ENCODE peak calls at places on chromosomes 3 and 15, in nine cellular contexts. I is RCC 7860; X is effector CD4-positive, alpha-beta T cell; U is iris pigment epithelial cell; C is hippocampal formation; V is fibroblast of mammary gland; N is stimulated activated CD8-positive, alpha-beta memory T cell treated with anti-CD3 and anti-CD28 coated beads, Interleukin-15, amount 100 ng/mL, for 48 hours; W is cardiac muscle cell; P is progenitor cell of endocrine pancreas. T is an unnamed sample.

GRCh38 chr3:28835751-28836150 is 445.1 kb upstream of the RBMS3 start:
- DNase-seq in C (no peak), N (no peak), W (peak; percentile 7), U (no peak), P (no peak), V (no peak), I (no peak), X (no peak), T (no peak)

GRCh38 chr15:39083213-39083612 is 497.7 kb upstream of the THBS1 start:
- DNase-seq in V (peak; percentile 60), N (no peak), C (no peak), P (no peak), U (peak; percentile 92), X (no peak), W (peak; percentile 90), I (no peak), T (no peak)

GRCh38 chr3:23387286-23387918 is 184.3 kb downstream of the UBE2E2 start:
- DNase-seq in N (no peak), X (no peak), P (no peak), U (no peak), W (no peak), V (no peak), C (no peak), I (no peak), T (no peak)

GRCh38 chr3:98039322-98040024 is 4.4 kb upstream of the GABRR3 start:
- DNase-seq in W (peak; percentile 89), I (peak; percentile 78), U (peak; percentile 85), C (peak; percentile 68), V (peak; percentile 89), P (peak; percentile 43), X (peak; percentile 60), N (peak; percentile 44), T (peak; percentile 69)

GRCh38 chr3:186882125-186882524 is 39.6 kb downstream of the ADIPOQ start:
- DNase-seq in N (no peak), C (no peak), P (no peak), U (no peak), V (no peak), I (no peak), X (no peak), W (peak; percentile 26), T (no peak)

GRCh38 chr3:151796105-151796705 is 17.7 kb upstream of the AADAC start:
- DNase-seq in X (no peak), W (peak; percentile 58), V (peak; percentile 40), I (no peak), U (peak; percentile 45), N (no peak), P (no peak), C (no peak), T (no peak)

GRCh38 chr15:25849431-25849921 is 13.7 kb downstream of the ATP10A start:
- DNase-seq in V (peak; percentile 92), X (no peak), U (peak; percentile 17), N (no peak), C (no peak), P (no peak), W (peak; percentile 84), I (peak; percentile 60), T (no peak)

GRCh38 chr3:72439321-72440183 is 408.7 kb downstream of the SHQ1 start:
- DNase-seq in U (no peak), W (no peak), C (no peak), N (no peak), P (no peak), V (no peak), X (no peak), I (no peak), T (no peak)

GRCh38 chr3:184241447-184242296 is 7.1 kb downstream of the ALG3 start:
- DNase-seq in I (no peak), P (no peak), N (no peak), U (no peak), W (peak; percentile 63), X (no peak), V (peak; percentile 33), C (no peak), T (no peak)

GRCh38 chr15:79308874-79309273 is 2.0 kb upstream of the TMED3 start:
- DNase-seq in W (no peak), P (no peak), X (no peak), V (no peak), U (no peak), C (no peak), I (no peak), N (no peak), T (no peak)

GRCh38 chr3:98521897-98522537 is 685 bp downstream of the CLDND1 start:
- DNase-seq in V (peak; percentile 73), I (peak; percentile 59), P (no peak), X (peak; percentile 48), N (no peak), C (no peak), W (peak; percentile 57), U (peak; percentile 74), T (peak; percentile 22)

GRCh38 chr3:120093923-120094775 is at the start of gene GSK3B:
- DNase-seq in U (no peak), C (peak; percentile 76), P (peak; percentile 61), X (peak; percentile 73), V (no peak), I (peak; percentile 54), N (peak; percentile 94), W (no peak), T (peak; percentile 98)

GRCh38 chr15:42155546-42156265 is 730 bp downstream of the PLA2G4F start:
- DNase-seq in V (no peak), W (no peak), P (no peak), I (no peak), N (no peak), X (no peak), U (no peak), C (no peak), T (no peak)

GRCh38 chr3:125177746-125178145 is 34.8 kb downstream of the SLC12A8 start:
- DNase-seq in X (no peak), P (no peak), W (no peak), I (no peak), U (no peak), N (no peak), V (no peak), C (no peak), T (no peak)

GRCh38 chr15:60916032-60916673 is 312.9 kb downstream of the RORA start:
- DNase-seq in W (no peak), N (no peak), V (no peak), X (no peak), P (no peak), C (no peak), U (no peak), I (no peak), T (no peak)

GRCh38 chr3:188834349-188834748 is 337.4 kb upstream of the TPRG1 start:
- DNase-seq in X (no peak), N (no peak), C (no peak), I (no peak), U (no peak), P (no peak), W (no peak), V (no peak), T (no peak)

GRCh38 chr3:123448503-123449091 is at the start of gene ADCY5:
- DNase-seq in P (no peak), V (no peak), U (peak; percentile 5), N (no peak), W (no peak), X (no peak), I (no peak), C (no peak), T (peak; percentile 16)

GRCh38 chr15:31758126-31758525 is 272.2 kb upstream of the CHRNA7 start:
- DNase-seq in U (peak; percentile 7), X (no peak), I (no peak), P (no peak), V (peak; percentile 58), W (peak; percentile 44), C (peak; percentile 74), N (no peak), T (no peak)

GRCh38 chr15:93459396-93459795 is 370.4 kb upstream of the RGMA start:
- DNase-seq in C (no peak), N (no peak), U (no peak), W (no peak), I (no peak), X (no peak), P (no peak), V (no peak), T (no peak)

GRCh38 chr3:45906681-45907220 is 20.4 kb downstream of the CCR9 start:
- DNase-seq in W (peak; percentile 70), U (peak; percentile 90), I (no peak), N (no peak), P (no peak), V (peak; percentile 81), X (no peak), C (no peak), T (no peak)

GRCh38 chr15:94164202-94164807 is 67.1 kb upstream of the MCTP2 start:
- DNase-seq in W (peak; percentile 38), N (peak; percentile 25), P (peak; percentile 59), V (peak; percentile 59), U (peak; percentile 11), X (peak; percentile 24), C (no peak), I (peak; percentile 44), T (peak; percentile 77)

GRCh38 chr3:104575631-104576030 is 791.1 kb upstream of the ALCAM start:
- DNase-seq in U (no peak), X (no peak), W (no peak), P (no peak), N (no peak), C (no peak), V (no peak), I (no peak), T (no peak)

GRCh38 chr15:23035964-23036566 is 3.3 kb downstream of the TUBGCP5 start:
- DNase-seq in V (peak; percentile 69), C (peak; percentile 1), U (peak; percentile 54), N (no peak), P (peak; percentile 39), X (peak; percentile 42), I (peak; percentile 47), W (peak; percentile 61), T (peak; percentile 65)

GRCh38 chr15:101807345-101807945 is 4.1 kb downstream of the OR4F6 start:
- DNase-seq in C (no peak), V (peak; percentile 72), N (no peak), P (no peak), W (no peak), I (peak; percentile 97), X (no peak), U (peak; percentile 7), T (no peak)

GRCh38 chr3:119380697-119381096 is 82.7 kb downstream of the TMEM39A start:
- DNase-seq in P (no peak), C (no peak), V (peak; percentile 14), I (no peak), W (peak; percentile 15), X (no peak), N (no peak), U (peak; percentile 11), T (no peak)

GRCh38 chr15:89820651-89821611 is 6.3 kb upstream of the ANPEP start:
- DNase-seq in P (no peak), V (peak; percentile 95), N (no peak), W (peak; percentile 48), X (no peak), U (peak; percentile 51), C (no peak), I (peak; percentile 89), T (no peak)

T was measured in neural crest cell.